ENCODE peak calls at places on chromosomes 11 and 22, in seven cellular contexts. L is stimulated activated CD4-positive, alpha-beta T cell treated with anti-CD3 and anti-CD28 coated beads, TNF-alpha, amount 100 ng/mL, for 48 hours; X is posterior cingulate gyrus; M is cardiac septum; O is midbrain; U is germinal center; H is heart right ventricle. C is an unnamed sample.

GRCh38 chr22:45322873-45323525 is 13.3 kb downstream of the FAM118A start:
- DNase-seq in L (no peak), X (no peak), M (no peak), O (no peak), U (no peak), H (no peak), C (no peak)

GRCh38 chr22:48366056-48366455 is 1461.6 kb downstream of the BRD1 start:
- DNase-seq in L (no peak), X (no peak), M (no peak), O (no peak), U (no peak), H (no peak), C (no peak)

GRCh38 chr11:30210357-30210756 is 20.5 kb upstream of the FSHB start:
- DNase-seq in L (no peak), X (no peak), M (no peak), O (no peak), U (no peak), H (no peak), C (no peak)

GRCh38 chr11:99229544-99229943 is 208.8 kb downstream of the CNTN5 start:
- DNase-seq in L (no peak), X (no peak), M (no peak), O (no peak), U (no peak), H (no peak), C (no peak)

GRCh38 chr11:134334796-134335571 is 3.2 kb downstream of the GLB1L2 start:
- DNase-seq in L (no peak), X (no peak), M (no peak), O (no peak), U (no peak), H (no peak), C (no peak)

GRCh38 chr11:6545917-6546605 is 49.0 kb downstream of the DNHD1 start:
- DNase-seq in L (no peak), X (peak), M (peak), O (no peak), U (no peak), H (peak), C (no peak)

GRCh38 chr11:132131051-132131450 is 760.6 kb downstream of the NTM start:
- DNase-seq in L (no peak), X (no peak), M (no peak), O (no peak), U (no peak), H (no peak), C (no peak)

GRCh38 chr11:118151421-118151820 is 1.2 kb downstream of the SCN4B start:
- DNase-seq in L (no peak), X (no peak), M (no peak), O (no peak), U (peak), H (no peak), C (no peak)

GRCh38 chr11:70127653-70128434 is 49.7 kb downstream of the ANO1 start:
- DNase-seq in L (no peak), X (no peak), M (no peak), O (no peak), U (no peak), H (no peak), C (no peak)

GRCh38 chr11:26134053-26134452 is 197.9 kb upstream of the ANO3 start:
- DNase-seq in L (no peak), X (no peak), M (no peak), O (no peak), U (no peak), H (no peak), C (no peak)

GRCh38 chr11:19101803-19102520 is 15.0 kb upstream of the ZDHHC13 start:
- DNase-seq in L (no peak), X (no peak), M (no peak), O (no peak), U (no peak), H (no peak), C (no peak)

GRCh38 chr11:22641559-22641958 is 15.9 kb upstream of the FANCF start:
- DNase-seq in L (no peak), X (no peak), M (no peak), O (no peak), U (no peak), H (no peak), C (no peak)

GRCh38 chr11:64249563-64250405 is 1.5 kb upstream of the PLCB3 start:
- DNase-seq in L (no peak), X (no peak), M (no peak), O (no peak), U (no peak), H (no peak), C (no peak)